ENCODE peak calls at places on chromosomes 5 and 9, in four cellular contexts. C, G, O and L are unnamed samples. For H3K9me3 and H3K36me3, the result is how much of the 10 kb centered on the place peaks cover.

GRCh38 chr5:135335031-135335828 is 63.8 kb downstream of the MACROH2A1 start:
- DNase-seq in C (no peak), G (no peak), O (no peak), L (no peak)

GRCh38 chr9:19246891-19247290 is 16.4 kb downstream of the DENND4C start:
- DNase-seq in C (no peak), G (no peak), O (no peak), L (no peak)

GRCh38 chr9:94837404-94837803 is 110.9 kb downstream of the AOPEP start:
- DNase-seq in C (no peak), G (no peak), O (no peak), L (no peak)

GRCh38 chr9:109939698-109940342 is 159.8 kb downstream of the PALM2AKAP2 start:
- DNase-seq in C (no peak), G (no peak), O (no peak), L (no peak)

GRCh38 chr5:58934629-58935097 is 351.8 kb downstream of the RAB3C start:
- DNase-seq in C (no peak), G (peak), O (no peak), L (no peak)

GRCh38 chr5:125410501-125411162 is 664.2 kb upstream of the ZNF608 start:
- DNase-seq in C (no peak), G (peak), O (no peak), L (no peak)

GRCh38 chr5:88325868-88326267 is 57.2 kb upstream of the TMEM161B start:
- DNase-seq in C (no peak), G (no peak), O (no peak), L (no peak)

GRCh38 chr9:126617003-126617739 is 3.4 kb downstream of the LMX1B start:
- DNase-seq in C (no peak), G (no peak), O (peak), L (no peak)

GRCh38 chr5:117235814-117236213 is 661.2 kb upstream of the SEMA6A start:
- DNase-seq in C (no peak), G (peak), O (no peak), L (peak)

GRCh38 chr9:110871736-110872135 is 166.5 kb downstream of the LPAR1 start:
- DNase-seq in C (no peak), G (no peak), O (no peak), L (no peak)

GRCh38 chr9:79522793-79523192 is 49.0 kb upstream of the TLE4 start:
- DNase-seq in C (no peak), G (no peak), O (no peak), L (no peak)

GRCh38 chr9:71767421-71768321 is 642 bp downstream of the CEMIP2 start:
- DNase-seq in C (peak), G (peak), O (no peak), L (peak)

GRCh38 chr5:173320259-173320658 is 8.0 kb downstream of the STC2 start:
- DNase-seq in C (no peak), G (no peak), O (no peak), L (peak)

GRCh38 chr5:38718874-38719391 is 126.9 kb upstream of the OSMR start:
- DNase-seq in C (no peak), G (peak), O (no peak), L (peak)

GRCh38 chr9:73719660-73720059 is 568.0 kb downstream of the ANXA1 start:
- DNase-seq in C (no peak), G (no peak), O (no peak), L (no peak)

GRCh38 chr9:73715591-73715990 is 563.9 kb downstream of the ANXA1 start:
- DNase-seq in C (no peak), G (no peak), O (no peak), L (no peak)

GRCh38 chr9:73720601-73721000 is 568.9 kb downstream of the ANXA1 start:
- DNase-seq in C (no peak), G (no peak), O (no peak), L (no peak)
- H3K9me3 ChIP-seq in C (under half), G (under half), O (under half), L (under half)

DNA sequence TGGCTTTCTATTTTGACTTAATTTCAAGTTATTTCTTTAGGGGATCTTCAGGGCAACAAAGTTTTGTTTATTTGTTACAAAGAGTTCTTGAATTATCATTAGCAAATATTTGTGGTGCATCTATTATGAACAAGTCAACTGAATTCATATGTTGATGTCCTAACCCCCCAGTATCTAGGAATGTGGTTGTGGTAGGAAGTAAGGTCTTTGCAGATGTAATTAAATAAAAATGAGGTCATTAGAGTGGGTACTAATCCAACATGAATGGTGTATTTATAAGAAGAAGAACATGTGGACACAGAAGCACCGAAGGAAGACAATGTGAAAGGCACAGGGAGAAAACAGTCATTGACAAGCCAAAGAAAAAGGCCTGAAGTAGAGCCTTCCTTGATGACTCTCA is 474.0 kb upstream of the DAB2 start:
- DNase-seq in C (no peak), G (peak), O (no peak), L (no peak)
- H3K36me3 ChIP-seq in C (under half), G (under half), O (under half), L (under half)

GRCh38 chr5:141384471-141385267 is 2.1 kb downstream of the PCDHGA7 start:
- DNase-seq in C (no peak), G (no peak), O (no peak), L (no peak)
- H3K9me3 ChIP-seq in C (under half), G (under half), O (under half), L (under half)

GRCh38 chr5:65197899-65198776 is 283.6 kb downstream of the ADAMTS6 start:
- DNase-seq in C (no peak), G (no peak), O (no peak), L (no peak)

GRCh38 chr5:65203746-65204145 is 278.0 kb downstream of the ADAMTS6 start:
- DNase-seq in C (no peak), G (peak), O (no peak), L (no peak)

GRCh38 chr5:65199988-65200668 is 281.6 kb downstream of the ADAMTS6 start:
- DNase-seq in C (no peak), G (peak), O (no peak), L (no peak)

GRCh38 chr5:65194871-65195270 is 286.8 kb downstream of the ADAMTS6 start:
- DNase-seq in C (no peak), G (no peak), O (no peak), L (no peak)

GRCh38 chr5:65198777-65199120 is 283.0 kb downstream of the ADAMTS6 start:
- DNase-seq in C (no peak), G (peak), O (peak), L (no peak)
- H3K36me3 ChIP-seq in C (under half), G (under half), O (under half), L (under half)

GRCh38 chr5:2691530-2691929 is 59.9 kb downstream of the IRX2 start:
- DNase-seq in C (no peak), G (no peak), O (no peak), L (no peak)
- H3K9me3 ChIP-seq in C (under half), G (under half), O (under half), L (under half)